ENCODE peak calls at places on chromosomes 4 and X, in eight cellular contexts. S is substantia nigra; J is A172; G is amniotic epithelial cell; A is fibroblast of villous mesenchyme; F is naive thymus-derived CD8-positive, alpha-beta T cell; R is NCI-H1436; C is stimulated activated CD4-positive, alpha-beta T cell treated with anti-CD3 and anti-CD28 coated beads, Interleukin-1b, Interleukin-23, amount 100 ng/mL, for 48 hours. E is an unnamed sample.

GRCh38 chr4:77710125-77710524 is 104.5 kb downstream of the CXCL13 start:
- DNase-seq in S (no peak), J (no peak), G (no peak), A (no peak), F (no peak), R (no peak), C (no peak), E (no peak)

GRCh38 chrX:49155900-49156837 is 6.4 kb upstream of the MAGIX start:
- DNase-seq in S (peak; percentile 71), J (peak; percentile 64), G (peak; percentile 87), A (peak; percentile 89), F (peak; percentile 78), R (peak; percentile 78), C (peak; percentile 85), E (peak; percentile 86)

GRCh38 chrX:106933538-106933961 is 13.3 kb downstream of the CLDN2 start:
- DNase-seq in S (no peak), J (peak; percentile 47), G (peak; percentile 75), A (peak; percentile 78), F (no peak), R (no peak), C (no peak), E (no peak)

GRCh38 chrX:65601530-65602281 is 65.7 kb upstream of the MSN start:
- DNase-seq in S (peak; percentile 4), J (peak; percentile 80), G (peak; percentile 63), A (peak; percentile 75), F (peak; percentile 42), R (no peak), C (peak; percentile 46), E (no peak)

GRCh38 chr4:108080752-108081151 is 88.0 kb downstream of the LEF1 start:
- DNase-seq in S (no peak), J (no peak), G (no peak), A (no peak), F (peak; percentile 65), R (no peak), C (peak; percentile 43), E (no peak)

GRCh38 chr4:20044936-20045335 is 206.8 kb upstream of the SLIT2 start:
- DNase-seq in S (no peak), J (no peak), G (peak; percentile 12), A (no peak), F (no peak), R (no peak), C (no peak), E (no peak)

GRCh38 chr4:10582059-10582686 is 102.4 kb downstream of the CLNK start:
- DNase-seq in S (peak; percentile 3), J (peak; percentile 27), G (peak; percentile 55), A (peak; percentile 56), F (peak; percentile 32), R (peak; percentile 0), C (no peak), E (peak; percentile 9)

GRCh38 chr4:35802644-35803043 is 441.7 kb downstream of the ARAP2 start:
- DNase-seq in S (no peak), J (no peak), G (no peak), A (no peak), F (no peak), R (no peak), C (no peak), E (no peak)

GRCh38 chrX:47579537-47579936 is 2.7 kb upstream of the TIMP1 start:
- DNase-seq in S (no peak), J (no peak), G (peak; percentile 87), A (peak; percentile 85), F (no peak), R (no peak), C (peak; percentile 60), E (no peak)

GRCh38 chr4:7988437-7988836 is 48.8 kb upstream of the AFAP1 start:
- DNase-seq in S (no peak), J (peak; percentile 37), G (peak; percentile 53), A (peak; percentile 61), F (no peak), R (no peak), C (no peak), E (no peak)

GRCh38 chr4:114312349-114312748 is 286.3 kb upstream of the UGT8 start:
- DNase-seq in S (no peak), J (no peak), G (no peak), A (no peak), F (no peak), R (peak; percentile 31), C (no peak), E (no peak)

GRCh38 chrX:45743081-45743533 is 542.4 kb upstream of the DIPK2B start:
- DNase-seq in S (no peak), J (peak; percentile 81), G (peak; percentile 48), A (peak; percentile 58), F (no peak), R (no peak), C (no peak), E (no peak)

GRCh38 chr4:79964715-79965345 is 108.2 kb downstream of the ANTXR2 start:
- DNase-seq in S (no peak), J (no peak), G (peak; percentile 12), A (peak; percentile 35), F (no peak), R (no peak), C (no peak), E (no peak)

GRCh38 chr4:114922582-114922912 is 190.9 kb downstream of the NDST4 start:
- DNase-seq in S (no peak), J (no peak), G (no peak), A (no peak), F (no peak), R (no peak), C (no peak), E (no peak)

GRCh38 chr4:3733195-3733594 is 33.0 kb upstream of the ADRA2C start:
- DNase-seq in S (no peak), J (no peak), G (no peak), A (no peak), F (no peak), R (no peak), C (no peak), E (no peak)

E was measured in naive B cell.